ENCODE peak calls at places on chromosomes 3 and 15, in six cellular contexts. One of them, this sample, is unnamed.
A peak's percentile ranks its signal among the peaks of the same experiment; 100 is the strongest.

GRCh38 chr15:89401636-89402252 is 67.1 kb upstream of the POLG start:
- ATAC-seq in HepG2: no peak
- ATAC-seq in K562: no peak
- ATAC-seq in A549: peak; percentile 12
- ATAC-seq in upper lobe of left lung: no peak
- ATAC-seq in GM12878: no peak
- ATAC-seq in this sample: no peak

GRCh38 chr15:73900129-73900712 is 26.0 kb upstream of the LOXL1 start:
- ATAC-seq in A549: no peak
- ATAC-seq in upper lobe of left lung: no peak
- ATAC-seq in HepG2: no peak
- ATAC-seq in GM12878: no peak
- ATAC-seq in K562: no peak
- ATAC-seq in this sample: no peak

GRCh38 chr15:55237219-55238130 is 40.7 kb upstream of the RSL24D1 start:
- ATAC-seq in K562: peak; percentile 67
- ATAC-seq in A549: no peak
- ATAC-seq in upper lobe of left lung: no peak
- ATAC-seq in HepG2: no peak
- ATAC-seq in GM12878: peak; percentile 60
- ATAC-seq in this sample: no peak

GRCh38 chr3:2558828-2559227 is 460.2 kb downstream of the CNTN4 start:
- ATAC-seq in HepG2: no peak
- ATAC-seq in GM12878: no peak
- ATAC-seq in upper lobe of left lung: no peak
- ATAC-seq in K562: no peak
- ATAC-seq in A549: no peak
- ATAC-seq in this sample: no peak

GRCh38 chr3:45981321-45982038 is 14.1 kb downstream of the FYCO1 start:
- ATAC-seq in A549: no peak
- ATAC-seq in HepG2: no peak
- ATAC-seq in upper lobe of left lung: no peak
- ATAC-seq in K562: peak; percentile 57
- ATAC-seq in GM12878: no peak
- ATAC-seq in this sample: no peak

GRCh38 chr3:45861043-45861846 is 19.3 kb upstream of the LZTFL1 start:
- ATAC-seq in A549: no peak
- ATAC-seq in HepG2: no peak
- ATAC-seq in K562: no peak
- ATAC-seq in upper lobe of left lung: no peak
- ATAC-seq in GM12878: peak; percentile 72
- ATAC-seq in this sample: no peak

GRCh38 chr15:89121414-89121813 is 33.2 kb downstream of the ABHD2 start:
- ATAC-seq in HepG2: peak; percentile 78
- ATAC-seq in upper lobe of left lung: no peak
- ATAC-seq in GM12878: no peak
- ATAC-seq in K562: no peak
- ATAC-seq in A549: peak; percentile 28
- ATAC-seq in this sample: no peak

GRCh38 chr3:129106320-129106719 is 15.3 kb downstream of the RAB43 start:
- ATAC-seq in K562: peak; percentile 56
- ATAC-seq in GM12878: no peak
- ATAC-seq in A549: peak; percentile 45
- ATAC-seq in HepG2: peak; percentile 44
- ATAC-seq in upper lobe of left lung: peak; percentile 32
- ATAC-seq in this sample: no peak

GRCh38 chr15:64229129-64229724 is 66.4 kb upstream of the PPIB start:
- ATAC-seq in A549: no peak
- ATAC-seq in K562: no peak
- ATAC-seq in upper lobe of left lung: no peak
- ATAC-seq in HepG2: no peak
- ATAC-seq in GM12878: peak; percentile 47
- ATAC-seq in this sample: no peak

GRCh38 chr3:74631341-74631740 is 16.9 kb upstream of the CNTN3 start:
- ATAC-seq in GM12878: no peak
- ATAC-seq in K562: no peak
- ATAC-seq in HepG2: no peak
- ATAC-seq in A549: no peak
- ATAC-seq in upper lobe of left lung: no peak
- ATAC-seq in this sample: no peak

GRCh38 chr15:101807345-101807945 is 4.1 kb downstream of the OR4F6 start:
- ATAC-seq in A549: no peak
- ATAC-seq in HepG2: no peak
- ATAC-seq in K562: no peak
- ATAC-seq in GM12878: peak; percentile 46
- ATAC-seq in upper lobe of left lung: no peak
- ATAC-seq in this sample: no peak

GRCh38 chr3:50314816-50315215 is 7.7 kb downstream of the HYAL2 start:
- ATAC-seq in K562: no peak
- ATAC-seq in A549: no peak
- ATAC-seq in HepG2: peak; percentile 9
- ATAC-seq in upper lobe of left lung: no peak
- ATAC-seq in GM12878: no peak
- ATAC-seq in this sample: peak; percentile 20

GRCh38 chr3:13548696-13549512 is at the start of gene FBLN2:
- ATAC-seq in upper lobe of left lung: peak; percentile 90
- ATAC-seq in HepG2: peak; percentile 78
- ATAC-seq in K562: peak; percentile 88
- ATAC-seq in A549: peak; percentile 73
- ATAC-seq in GM12878: no peak
- ATAC-seq in this sample: peak; percentile 85

GRCh38 chr3:13547591-13548371 is 1.1 kb upstream of the FBLN2 start:
- ATAC-seq in K562: no peak
- ATAC-seq in HepG2: no peak
- ATAC-seq in GM12878: no peak
- ATAC-seq in A549: peak; percentile 6
- ATAC-seq in upper lobe of left lung: no peak
- ATAC-seq in this sample: no peak

GRCh38 chr3:13544951-13545651 is 3.8 kb upstream of the FBLN2 start:
- ATAC-seq in upper lobe of left lung: no peak
- ATAC-seq in K562: no peak
- ATAC-seq in GM12878: no peak
- ATAC-seq in HepG2: no peak
- ATAC-seq in A549: no peak
- ATAC-seq in this sample: no peak

GRCh38 chr3:13545952-13546454 is 2.9 kb upstream of the FBLN2 start:
- ATAC-seq in A549: no peak
- ATAC-seq in K562: no peak
- ATAC-seq in HepG2: no peak
- ATAC-seq in GM12878: no peak
- ATAC-seq in upper lobe of left lung: no peak
- ATAC-seq in this sample: no peak

GRCh38 chr3:13546667-13547171 is 2.2 kb upstream of the FBLN2 start:
- ATAC-seq in K562: peak; percentile 90
- ATAC-seq in upper lobe of left lung: peak; percentile 57
- ATAC-seq in HepG2: no peak
- ATAC-seq in A549: peak; percentile 24
- ATAC-seq in GM12878: no peak
- ATAC-seq in this sample: peak; percentile 23
- H3K27ac ChIP-seq in K562: no peak overlapping the region
- H3K27ac ChIP-seq in upper lobe of left lung: no peak overlapping the region
- H3K27ac ChIP-seq in HepG2: no peak overlapping the region
- H3K27ac ChIP-seq in A549: peak overlapping the region; percentile 86
- H3K27ac ChIP-seq in GM12878: no peak overlapping the region
- H3K27ac ChIP-seq in this sample: peak overlapping the region; percentile 76

GRCh38 chr3:33299395-33300081 is 22.3 kb downstream of the FBXL2 start:
- ATAC-seq in HepG2: no peak
- ATAC-seq in A549: peak; percentile 57
- ATAC-seq in K562: no peak
- ATAC-seq in GM12878: no peak
- ATAC-seq in upper lobe of left lung: peak; percentile 8
- ATAC-seq in this sample: no peak
- TF ChIP-seq EP300 in HepG2: no peak
- TF ChIP-seq EP300 in A549: no peak
- TF ChIP-seq EP300 in K562: no peak
- TF ChIP-seq EP300 in GM12878: no peak
- TF ChIP-seq EP300 in upper lobe of left lung: no peak
- TF ChIP-seq EP300 in this sample: no peak

GRCh38 chr15:41105348-41106334 is 10.4 kb downstream of the INO80 start:
- ATAC-seq in HepG2: no peak
- ATAC-seq in GM12878: no peak
- ATAC-seq in K562: no peak
- ATAC-seq in A549: no peak
- ATAC-seq in upper lobe of left lung: no peak
- ATAC-seq in this sample: no peak

GRCh38 chr15:41104234-41104633 is 11.8 kb downstream of the INO80 start:
- ATAC-seq in A549: no peak
- ATAC-seq in K562: no peak
- ATAC-seq in GM12878: no peak
- ATAC-seq in HepG2: no peak
- ATAC-seq in upper lobe of left lung: no peak
- ATAC-seq in this sample: no peak

GRCh38 chr15:41106947-41107346 is 9.1 kb downstream of the INO80 start:
- ATAC-seq in A549: no peak
- ATAC-seq in K562: no peak
- ATAC-seq in GM12878: peak; percentile 65
- ATAC-seq in HepG2: no peak
- ATAC-seq in upper lobe of left lung: no peak
- ATAC-seq in this sample: no peak

GRCh38 chr15:41102854-41103253 is 13.2 kb downstream of the INO80 start:
- ATAC-seq in K562: no peak
- ATAC-seq in HepG2: no peak
- ATAC-seq in GM12878: no peak
- ATAC-seq in upper lobe of left lung: no peak
- ATAC-seq in A549: no peak
- ATAC-seq in this sample: no peak
- H3K27ac ChIP-seq in K562: no peak overlapping the region
- H3K27ac ChIP-seq in HepG2: no peak overlapping the region
- H3K27ac ChIP-seq in GM12878: no peak overlapping the region
- H3K27ac ChIP-seq in upper lobe of left lung: no peak overlapping the region
- H3K27ac ChIP-seq in A549: no peak overlapping the region
- H3K27ac ChIP-seq in this sample: no peak overlapping the region

GRCh38 chr3:52197842-52198625 is at the start of gene ALAS1:
- ATAC-seq in upper lobe of left lung: peak; percentile 93
- ATAC-seq in GM12878: peak; percentile 88
- ATAC-seq in A549: peak; percentile 90
- ATAC-seq in HepG2: peak; percentile 91
- ATAC-seq in K562: peak; percentile 97
- ATAC-seq in this sample: peak; percentile 93
- TF ChIP-seq EP300 in upper lobe of left lung: no peak
- TF ChIP-seq EP300 in GM12878: no peak
- TF ChIP-seq EP300 in A549: no peak
- TF ChIP-seq EP300 in HepG2: no peak
- TF ChIP-seq EP300 in K562: no peak
- TF ChIP-seq EP300 in this sample: no peak

DNA sequence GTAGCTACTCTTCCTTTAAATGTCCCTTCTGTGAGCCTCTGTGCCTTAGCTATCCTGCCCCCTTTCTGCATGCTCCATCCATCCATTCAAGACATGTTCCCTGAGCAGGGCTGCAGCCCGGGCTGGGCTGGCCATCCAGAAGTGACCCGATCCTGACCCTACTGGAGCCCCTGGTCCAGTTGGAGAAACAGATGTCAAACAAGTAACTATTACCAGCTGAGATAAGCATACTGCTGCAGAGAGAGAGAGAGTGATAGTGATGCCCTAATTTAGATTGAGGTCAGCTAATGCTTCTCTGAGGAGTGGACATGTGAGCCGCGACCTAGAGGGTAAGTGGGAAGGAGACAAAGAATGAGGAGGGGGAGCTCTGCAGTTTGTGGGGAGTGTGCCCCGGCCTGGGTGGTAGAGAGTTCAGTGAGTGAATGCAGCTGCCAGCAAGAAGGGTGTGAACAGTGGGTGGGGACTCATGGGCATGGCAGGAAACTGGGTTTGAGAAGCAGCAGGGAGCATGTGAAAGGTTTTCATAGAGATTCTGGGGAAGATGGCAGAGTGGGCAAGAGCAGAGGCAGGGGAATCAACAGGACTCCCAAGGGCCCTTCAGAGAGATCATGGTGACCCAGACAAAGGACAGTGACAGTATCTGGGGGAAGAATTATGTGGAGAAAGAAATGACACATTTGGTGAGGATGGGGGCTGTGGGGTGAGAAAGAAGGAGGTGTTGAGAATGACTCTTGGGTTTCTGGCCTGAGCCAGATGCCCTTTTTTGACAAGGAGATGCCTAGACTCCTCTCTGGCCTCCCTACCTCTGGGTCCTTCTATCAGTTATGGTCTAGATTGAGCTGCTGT is 44.9 kb downstream of the CHCHD6 start:
- ATAC-seq in GM12878: no peak
- ATAC-seq in A549: no peak
- ATAC-seq in upper lobe of left lung: no peak
- ATAC-seq in HepG2: no peak
- ATAC-seq in K562: no peak
- ATAC-seq in this sample: no peak
- H3K27ac ChIP-seq in GM12878: no peak overlapping the region
- H3K27ac ChIP-seq in A549: no peak overlapping the region
- H3K27ac ChIP-seq in upper lobe of left lung: no peak overlapping the region
- H3K27ac ChIP-seq in HepG2: no peak overlapping the region
- H3K27ac ChIP-seq in K562: no peak overlapping the region
- H3K27ac ChIP-seq in this sample: no peak overlapping the region

DNA sequence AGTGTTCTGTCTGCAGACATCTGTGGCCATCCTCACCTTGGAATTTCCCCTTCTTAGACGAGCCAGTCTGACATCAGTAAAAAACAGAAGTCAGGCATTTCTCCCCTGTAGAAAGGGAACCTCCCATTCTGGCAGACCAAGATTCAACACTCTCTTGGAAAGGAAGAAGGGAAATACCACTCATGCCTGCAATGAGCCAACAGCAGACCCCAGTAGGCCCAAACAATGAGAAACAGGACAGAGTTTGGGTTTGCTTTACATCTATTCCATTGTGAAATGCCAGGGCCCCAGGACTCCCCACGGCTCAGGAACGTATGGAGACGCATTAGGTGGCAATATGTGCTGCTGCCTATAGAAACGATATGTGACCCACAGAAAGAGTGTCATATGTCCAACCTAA is 264.0 kb upstream of the NSMCE3 start:
- ATAC-seq in K562: no peak
- ATAC-seq in A549: no peak
- ATAC-seq in upper lobe of left lung: no peak
- ATAC-seq in HepG2: no peak
- ATAC-seq in GM12878: no peak
- ATAC-seq in this sample: no peak
- TF ChIP-seq EP300 in K562: no peak
- TF ChIP-seq EP300 in A549: no peak
- TF ChIP-seq EP300 in upper lobe of left lung: no peak
- TF ChIP-seq EP300 in HepG2: no peak
- TF ChIP-seq EP300 in GM12878: no peak
- TF ChIP-seq EP300 in this sample: no peak

GRCh38 chr3:147153830-147154539 is 252.4 kb downstream of the ZIC4 start:
- ATAC-seq in A549: no peak
- ATAC-seq in GM12878: no peak
- ATAC-seq in HepG2: no peak
- ATAC-seq in upper lobe of left lung: no peak
- ATAC-seq in K562: no peak
- ATAC-seq in this sample: no peak

GRCh38 chr3:147157629-147158028 is 248.7 kb downstream of the ZIC4 start:
- ATAC-seq in K562: no peak
- ATAC-seq in A549: no peak
- ATAC-seq in HepG2: no peak
- ATAC-seq in upper lobe of left lung: no peak
- ATAC-seq in GM12878: no peak
- ATAC-seq in this sample: no peak

DNA sequence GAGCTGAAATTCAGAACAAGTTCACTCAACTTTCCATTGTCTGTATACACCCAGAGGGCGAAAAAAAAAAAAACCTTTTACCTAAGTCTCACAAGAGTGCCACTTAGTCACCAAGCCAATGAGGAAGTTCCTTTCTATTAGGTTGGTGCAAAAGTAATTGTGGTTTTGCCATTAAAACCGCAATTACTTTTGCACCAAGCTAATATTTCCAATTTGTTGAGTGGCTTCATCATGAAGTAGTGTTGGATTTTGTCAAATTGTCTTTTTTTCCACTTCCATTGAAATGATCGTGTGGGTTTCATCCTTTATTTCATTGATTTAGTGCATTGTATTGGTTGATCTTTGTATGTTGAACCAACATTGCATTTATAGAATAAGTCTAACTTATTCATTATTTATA is 253.9 kb downstream of the ZIC4 start:
- ATAC-seq in upper lobe of left lung: no peak
- ATAC-seq in A549: no peak
- ATAC-seq in HepG2: no peak
- ATAC-seq in K562: no peak
- ATAC-seq in GM12878: no peak
- ATAC-seq in this sample: no peak
- H3K27ac ChIP-seq in upper lobe of left lung: no peak overlapping the region
- H3K27ac ChIP-seq in A549: no peak overlapping the region
- H3K27ac ChIP-seq in HepG2: no peak overlapping the region
- H3K27ac ChIP-seq in K562: no peak overlapping the region
- H3K27ac ChIP-seq in GM12878: no peak overlapping the region
- H3K27ac ChIP-seq in this sample: no peak overlapping the region